ENCODE peak calls at places on chromosomes 11 and 22, in six cellular contexts. O is endothelial cell of umbilical vein; Z is renal cortical epithelial cell; P is CD8-positive, alpha-beta memory T cell; T is stomach; F is COR-L47. J is an unnamed sample.

GRCh38 chr11:93740031-93740801 is 1.1 kb downstream of the TAF1D start:
- DNase-seq in O (peak), Z (peak), P (no peak), T (no peak), F (peak), J (no peak)

GRCh38 chr11:36447947-36448346 is 62.1 kb downstream of the TRAF6 start:
- DNase-seq in O (no peak), Z (no peak), P (no peak), T (no peak), F (peak), J (no peak)

GRCh38 chr11:83611616-83612015 is 325.4 kb upstream of the CCDC90B start:
- DNase-seq in O (no peak), Z (no peak), P (no peak), T (no peak), F (peak), J (no peak)

GRCh38 chr22:49913026-49913425 is 5.2 kb downstream of the ALG12 start:
- DNase-seq in O (no peak), Z (no peak), P (no peak), T (no peak), F (no peak), J (no peak)

GRCh38 chr11:83643115-83643514 is 356.9 kb upstream of the CCDC90B start:
- DNase-seq in O (no peak), Z (no peak), P (no peak), T (no peak), F (no peak), J (no peak)

GRCh38 chr11:74269161-74269809 is 42.2 kb downstream of the P4HA3 start:
- DNase-seq in O (no peak), Z (no peak), P (no peak), T (no peak), F (no peak), J (no peak)

GRCh38 chr22:37609240-37610152 is 862 bp downstream of the GGA1 start:
- DNase-seq in O (no peak), Z (no peak), P (no peak), T (no peak), F (no peak), J (no peak)

GRCh38 chr11:29389793-29390192 is 627.0 kb downstream of the KCNA4 start:
- DNase-seq in O (no peak), Z (no peak), P (no peak), T (no peak), F (no peak), J (no peak)

GRCh38 chr11:101049123-101049522 is 80.5 kb downstream of the PGR start:
- DNase-seq in O (no peak), Z (peak), P (no peak), T (no peak), F (no peak), J (peak)

GRCh38 chr11:125088576-125089455 is 22.6 kb downstream of the TMEM218 start:
- DNase-seq in O (no peak), Z (no peak), P (no peak), T (no peak), F (no peak), J (no peak)

GRCh38 chr11:103266167-103266831 is 157.1 kb downstream of the DYNC2H1 start:
- DNase-seq in O (no peak), Z (no peak), P (no peak), T (no peak), F (no peak), J (no peak)

GRCh38 chr11:75275581-75275980 is 35.0 kb downstream of the TPBGL start:
- DNase-seq in O (peak), Z (no peak), P (peak), T (peak), F (no peak), J (no peak)

GRCh38 chr11:23127706-23128105 is 267.4 kb upstream of the CCDC179 start:
- DNase-seq in O (no peak), Z (no peak), P (no peak), T (no peak), F (no peak), J (no peak)

GRCh38 chr22:45504703-45505341 is 2.1 kb downstream of the FBLN1 start:
- DNase-seq in O (peak), Z (no peak), P (no peak), T (no peak), F (no peak), J (no peak)

GRCh38 chr22:39458443-39459083 is 1.8 kb downstream of the MGAT3 start:
- DNase-seq in O (no peak), Z (no peak), P (no peak), T (no peak), F (no peak), J (no peak)

GRCh38 chr11:114345575-114346222 is 49.5 kb downstream of the NNMT start:
- DNase-seq in O (no peak), Z (no peak), P (no peak), T (no peak), F (no peak), J (no peak)